ENCODE peak calls at places on chromosome 4, in eight cellular contexts. J is heart left ventricle, X is uterus, V is H54, Y is stomach, M is NB4, C is HCT116, N is breast epithelium. D is an unnamed sample.

GRCh38 chr4:142404191-142404611 is 441.9 kb downstream of the INPP4B start:
- DNase-seq in J (no peak), X (peak), V (no peak), Y (no peak), M (no peak), C (peak), N (no peak), D (peak)

GRCh38 chr4:93147524-93148212 is 680.9 kb upstream of the ATOH1 start:
- DNase-seq in J (no peak), X (no peak), V (no peak), Y (no peak), M (no peak), C (no peak), N (no peak), D (no peak)

GRCh38 chr4:81084029-81084428 is 53.5 kb downstream of the BMP3 start:
- DNase-seq in J (no peak), X (no peak), V (no peak), Y (no peak), M (no peak), C (no peak), N (no peak), D (no peak)

GRCh38 chr4:148216866-148217814 is 225.1 kb downstream of the NR3C2 start:
- DNase-seq in J (no peak), X (no peak), V (no peak), Y (no peak), M (no peak), C (no peak), N (no peak), D (no peak)

GRCh38 chr4:114539985-114540384 is 58.6 kb upstream of the UGT8 start:
- DNase-seq in J (no peak), X (no peak), V (no peak), Y (no peak), M (no peak), C (no peak), N (no peak), D (no peak)

GRCh38 chr4:142435599-142436235 is 410.4 kb downstream of the INPP4B start:
- DNase-seq in J (no peak), X (no peak), V (no peak), Y (no peak), M (no peak), C (no peak), N (no peak), D (no peak)

GRCh38 chr4:114026447-114026846 is 47.0 kb upstream of the ARSJ start:
- DNase-seq in J (no peak), X (no peak), V (no peak), Y (no peak), M (no peak), C (no peak), N (no peak), D (no peak)

GRCh38 chr4:99861120-99861905 is 32.9 kb downstream of the LAMTOR3 start:
- DNase-seq in J (no peak), X (no peak), V (no peak), Y (no peak), M (peak), C (no peak), N (no peak), D (no peak)

GRCh38 chr4:54937501-54937900 is 187.9 kb downstream of the KDR start:
- DNase-seq in J (no peak), X (no peak), V (no peak), Y (no peak), M (no peak), C (no peak), N (no peak), D (peak)

GRCh38 chr4:128810331-128810870 is 901 bp downstream of the JADE1 start:
- DNase-seq in J (no peak), X (peak), V (no peak), Y (peak), M (peak), C (peak), N (peak), D (peak)

GRCh38 chr4:128812360-128812958 is 3.0 kb downstream of the JADE1 start:
- DNase-seq in J (no peak), X (no peak), V (peak), Y (peak), M (peak), C (peak), N (no peak), D (peak)

GRCh38 chr4:128809477-128810330 is at the start of gene JADE1:
- DNase-seq in J (peak), X (peak), V (peak), Y (peak), M (peak), C (peak), N (peak), D (peak)

GRCh38 chr4:128810871-128811570 is 1.5 kb downstream of the JADE1 start:
- DNase-seq in J (peak), X (peak), V (peak), Y (peak), M (peak), C (peak), N (peak), D (peak)

GRCh38 chr4:128811571-128812359 is 2.3 kb downstream of the JADE1 start:
- DNase-seq in J (peak), X (peak), V (peak), Y (peak), M (peak), C (peak), N (peak), D (peak)
- TF ChIP-seq POLR2A in J (peak), X (peak), V (peak), Y (no peak), M (peak), C (peak), N (peak), D (peak)

GRCh38 chr4:94507281-94507680 is 55.5 kb downstream of the PDLIM5 start:
- DNase-seq in J (no peak), X (no peak), V (no peak), Y (no peak), M (no peak), C (peak), N (no peak), D (no peak)

GRCh38 chr4:94507708-94508107 is 56.0 kb downstream of the PDLIM5 start:
- DNase-seq in J (no peak), X (peak), V (no peak), Y (no peak), M (peak), C (peak), N (no peak), D (no peak)

GRCh38 chr4:94508256-94508655 is 56.5 kb downstream of the PDLIM5 start:
- DNase-seq in J (no peak), X (no peak), V (no peak), Y (no peak), M (no peak), C (no peak), N (no peak), D (no peak)

GRCh38 chr4:94506822-94507221 is 55.1 kb downstream of the PDLIM5 start:
- DNase-seq in J (no peak), X (no peak), V (no peak), Y (no peak), M (no peak), C (no peak), N (no peak), D (no peak)

GRCh38 chr4:94508841-94509240 is 57.1 kb downstream of the PDLIM5 start:
- DNase-seq in J (no peak), X (no peak), V (no peak), Y (no peak), M (no peak), C (no peak), N (no peak), D (no peak)
- TF ChIP-seq POLR2A in J (no peak), X (no peak), V (no peak), Y (no peak), M (no peak), C (no peak), N (no peak), D (no peak)

GRCh38 chr4:74037076-74037475 is 1.4 kb downstream of the CXCL3 start:
- DNase-seq in J (no peak), X (no peak), V (no peak), Y (no peak), M (no peak), C (no peak), N (no peak), D (peak)

GRCh38 chr4:74039065-74039763 is 725 bp upstream of the CXCL3 start:
- DNase-seq in J (no peak), X (no peak), V (no peak), Y (no peak), M (peak), C (no peak), N (no peak), D (peak)

GRCh38 chr4:74042681-74043080 is 4.2 kb upstream of the CXCL3 start:
- DNase-seq in J (no peak), X (no peak), V (no peak), Y (peak), M (no peak), C (no peak), N (no peak), D (no peak)

GRCh38 chr4:74041418-74041817 is 2.9 kb upstream of the CXCL3 start:
- DNase-seq in J (no peak), X (no peak), V (no peak), Y (no peak), M (no peak), C (no peak), N (no peak), D (no peak)

GRCh38 chr4:74038161-74039064 is at the start of gene CXCL3:
- DNase-seq in J (peak), X (peak), V (peak), Y (peak), M (peak), C (no peak), N (peak), D (peak)
- TF ChIP-seq POLR2A in J (peak), X (no peak), V (peak), Y (no peak), M (no peak), C (no peak), N (no peak), D (peak)

GRCh38 chr4:2246384-2247127 is 4.6 kb upstream of the HAUS3 start:
- DNase-seq in J (no peak), X (no peak), V (peak), Y (no peak), M (no peak), C (no peak), N (peak), D (no peak)
- TF ChIP-seq POLR2A in J (no peak), X (no peak), V (no peak), Y (no peak), M (no peak), C (no peak), N (no peak), D (no peak)

DNA sequence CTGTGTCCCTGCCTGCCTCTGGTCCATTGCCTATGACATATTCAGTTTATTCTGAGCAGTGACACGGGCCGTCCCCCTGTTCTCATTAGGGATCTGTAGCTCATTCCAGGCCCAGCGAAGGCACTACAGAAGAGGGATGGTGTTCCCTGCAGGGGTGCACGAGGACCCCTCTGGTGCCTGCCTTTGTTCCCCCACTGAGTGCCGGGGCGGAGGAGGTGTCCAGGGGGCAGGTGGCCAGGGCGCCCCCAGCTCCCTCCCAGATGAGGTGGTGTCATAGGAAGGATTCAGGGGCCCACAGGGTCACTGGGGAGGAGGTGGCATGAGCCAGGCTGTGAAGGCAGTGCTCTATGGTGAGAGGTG is 61.0 kb downstream of the SORCS2 start:
- DNase-seq in J (peak), X (no peak), V (no peak), Y (no peak), M (no peak), C (no peak), N (no peak), D (no peak)
- TF ChIP-seq POLR2A in J (no peak), X (no peak), V (no peak), Y (no peak), M (no peak), C (no peak), N (no peak), D (no peak)

GRCh38 chr4:139015948-139016451 is 419 bp downstream of the NOCT start:
- DNase-seq in J (peak), X (no peak), V (no peak), Y (peak), M (peak), C (no peak), N (peak), D (peak)
- TF ChIP-seq POLR2A in J (no peak), X (no peak), V (no peak), Y (no peak), M (no peak), C (no peak), N (no peak), D (peak)

DNA sequence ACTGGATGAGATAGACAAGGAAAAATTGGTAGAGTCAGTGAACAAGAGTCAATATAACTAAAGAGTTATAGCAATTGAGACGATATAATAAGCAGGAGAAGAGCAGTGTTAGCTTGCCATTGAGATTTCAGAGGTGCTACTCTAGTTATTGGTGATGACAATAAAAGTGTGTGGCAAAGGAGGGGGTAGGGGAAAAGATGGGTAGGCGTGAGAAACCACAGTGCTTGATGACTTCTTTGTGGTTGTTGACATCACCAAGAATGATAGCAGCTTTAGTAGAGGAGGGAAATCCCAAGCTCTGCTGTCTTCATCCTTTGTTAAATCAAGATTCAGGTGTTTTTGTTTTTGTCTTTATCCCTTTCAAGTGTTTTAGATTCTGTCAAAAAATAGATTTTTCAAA is 179.9 kb upstream of the PPP3CA start:
- DNase-seq in J (no peak), X (no peak), V (no peak), Y (no peak), M (peak), C (no peak), N (no peak), D (no peak)
- TF ChIP-seq POLR2A in J (no peak), X (no peak), V (no peak), Y (no peak), M (no peak), C (no peak), N (no peak), D (no peak)

GRCh38 chr4:145732895-145733880 is 53.2 kb downstream of the C4orf51 start:
- DNase-seq in J (peak), X (peak), V (peak), Y (peak), M (peak), C (peak), N (peak), D (peak)
- TF ChIP-seq POLR2A in J (peak), X (peak), V (peak), Y (peak), M (no peak), C (no peak), N (peak), D (peak)